ENCODE peak calls at places on chromosome 6, in eight cellular contexts. G is H9; S is heart right ventricle; D is CD4-positive, alpha-beta T cell; X is CD8-positive, alpha-beta T cell; Q is RWPE2; Y is hepatocyte; L is cardiac muscle cell. M is an unnamed sample.

GRCh38 chr6:35468980-35469710 is 944 bp downstream of the RPL10A start:
- DNase-seq in G (no peak), S (no peak), D (no peak), X (no peak), Q (no peak), Y (no peak), L (no peak), M (no peak)

GRCh38 chr6:5132741-5133140 is 47.6 kb downstream of the PPP1R3G start:
- DNase-seq in G (peak; percentile 75), S (peak; percentile 85), D (no peak), X (no peak), Q (no peak), Y (peak; percentile 23), L (no peak), M (peak; percentile 36)

GRCh38 chr6:43963877-43964658 is 163.2 kb downstream of the MRPL14 start:
- DNase-seq in G (peak; percentile 22), S (no peak), D (no peak), X (no peak), Q (no peak), Y (no peak), L (no peak), M (no peak)

GRCh38 chr6:99458319-99458718 is 33.2 kb upstream of the PNISR start:
- DNase-seq in G (peak; percentile 27), S (no peak), D (no peak), X (no peak), Q (no peak), Y (peak; percentile 6), L (peak; percentile 4), M (no peak)

GRCh38 chr6:168404560-168404959 is 36.4 kb upstream of the SMOC2 start:
- DNase-seq in G (peak; percentile 8), S (no peak), D (no peak), X (no peak), Q (no peak), Y (no peak), L (no peak), M (no peak)

GRCh38 chr6:159212026-159212425 is 42.8 kb downstream of the FNDC1 start:
- DNase-seq in G (no peak), S (no peak), D (no peak), X (no peak), Q (no peak), Y (no peak), L (no peak), M (no peak)

GRCh38 chr6:33995873-33996475 is 149.9 kb downstream of the GRM4 start:
- DNase-seq in G (peak; percentile 18), S (no peak), D (no peak), X (no peak), Q (peak; percentile 9), Y (no peak), L (no peak), M (no peak)

GRCh38 chr6:118377711-118378414 is 170.2 kb upstream of the PLN start:
- DNase-seq in G (peak; percentile 56), S (peak; percentile 51), D (no peak), X (no peak), Q (no peak), Y (no peak), L (no peak), M (no peak)

GRCh38 chr6:15263780-15264374 is 18.0 kb downstream of the JARID2 start:
- DNase-seq in G (no peak), S (no peak), D (no peak), X (no peak), Q (no peak), Y (no peak), L (no peak), M (no peak)

GRCh38 chr6:111794716-111795452 is 78.4 kb downstream of the FYN start:
- DNase-seq in G (no peak), S (no peak), D (no peak), X (no peak), Q (no peak), Y (no peak), L (no peak), M (no peak)

GRCh38 chr6:109447878-109448555 is 7.5 kb downstream of the SMPD2 start:
- DNase-seq in G (no peak), S (no peak), D (no peak), X (no peak), Q (no peak), Y (no peak), L (no peak), M (no peak)

GRCh38 chr6:169976301-169977081 is 225.1 kb downstream of the ERMARD start:
- DNase-seq in G (no peak), S (no peak), D (no peak), X (no peak), Q (peak; percentile 79), Y (no peak), L (no peak), M (no peak)

GRCh38 chr6:130426078-130426726 is 60.4 kb downstream of the TMEM200A start:
- DNase-seq in G (no peak), S (no peak), D (no peak), X (no peak), Q (no peak), Y (peak; percentile 48), L (no peak), M (no peak)

GRCh38 chr6:168559574-168560098 is 118.7 kb downstream of the SMOC2 start:
- DNase-seq in G (no peak), S (no peak), D (no peak), X (no peak), Q (no peak), Y (peak; percentile 42), L (no peak), M (no peak)

GRCh38 chr6:1611572-1612385 is 2.1 kb downstream of the FOXC1 start:
- DNase-seq in G (peak; percentile 70), S (no peak), D (no peak), X (no peak), Q (no peak), Y (no peak), L (no peak), M (no peak)

GRCh38 chr6:111817451-111818146 is 55.7 kb downstream of the FYN start:
- DNase-seq in G (no peak), S (no peak), D (no peak), X (no peak), Q (no peak), Y (no peak), L (no peak), M (peak; percentile 59)

GRCh38 chr6:7143161-7143974 is 35.6 kb downstream of the RREB1 start:
- DNase-seq in G (no peak), S (no peak), D (no peak), X (no peak), Q (no peak), Y (peak; percentile 61), L (no peak), M (peak; percentile 14)

DNA sequence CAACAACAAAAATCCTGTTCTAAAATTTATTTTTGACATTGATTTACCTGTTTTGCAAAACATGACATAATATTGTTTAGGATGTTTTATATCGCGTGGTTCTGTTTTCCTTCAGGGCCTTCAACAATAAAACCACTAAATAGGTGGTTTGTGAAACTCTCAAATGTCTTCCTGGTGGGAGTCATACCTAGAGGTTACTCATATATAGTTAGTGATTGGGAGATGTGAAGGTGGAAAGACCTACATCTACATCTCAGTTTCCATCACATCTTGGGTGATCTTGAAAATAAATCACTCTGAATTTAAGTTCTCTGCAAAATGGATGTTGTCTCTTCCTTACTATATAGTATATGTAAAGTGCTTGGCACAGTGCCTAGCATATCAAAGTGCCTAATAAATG is 22.9 kb downstream of the C6orf62 start:
- DNase-seq in G (no peak), S (no peak), D (no peak), X (no peak), Q (no peak), Y (no peak), L (no peak), M (no peak)
- H3K27ac ChIP-seq in G (no peak overlapping the region), S (no peak overlapping the region), D (no peak overlapping the region), X (no peak overlapping the region), Q (no peak overlapping the region), Y (no peak overlapping the region), L (no peak overlapping the region), M (no peak overlapping the region)

GRCh38 chr6:135901776-135902524 is 50.4 kb downstream of the PDE7B start:
- DNase-seq in G (no peak), S (peak; percentile 78), D (no peak), X (no peak), Q (no peak), Y (peak; percentile 30), L (no peak), M (peak; percentile 4)
- H3K27ac ChIP-seq in G (no peak overlapping the region), S (peak overlapping the region; percentile 67), D (no peak overlapping the region), X (no peak overlapping the region), Q (peak overlapping the region; percentile 46), Y (peak overlapping the region; percentile 72), L (no peak overlapping the region), M (no peak overlapping the region)

GRCh38 chr6:28789553-28790083 is 134.2 kb downstream of the TRIM27 start:
- DNase-seq in G (peak; percentile 67), S (no peak), D (no peak), X (no peak), Q (no peak), Y (peak; percentile 53), L (peak; percentile 34), M (no peak)
- H3K27ac ChIP-seq in G (no peak overlapping the region), S (no peak overlapping the region), D (no peak overlapping the region), X (no peak overlapping the region), Q (no peak overlapping the region), Y (no peak overlapping the region), L (no peak overlapping the region), M (no peak overlapping the region)

GRCh38 chr6:23704655-23705054 is 421.4 kb upstream of the NRSN1 start:
- DNase-seq in G (no peak), S (no peak), D (no peak), X (no peak), Q (no peak), Y (no peak), L (no peak), M (no peak)
- H3K27ac ChIP-seq in G (no peak overlapping the region), S (no peak overlapping the region), D (no peak overlapping the region), X (no peak overlapping the region), Q (no peak overlapping the region), Y (no peak overlapping the region), L (no peak overlapping the region), M (no peak overlapping the region)

DNA sequence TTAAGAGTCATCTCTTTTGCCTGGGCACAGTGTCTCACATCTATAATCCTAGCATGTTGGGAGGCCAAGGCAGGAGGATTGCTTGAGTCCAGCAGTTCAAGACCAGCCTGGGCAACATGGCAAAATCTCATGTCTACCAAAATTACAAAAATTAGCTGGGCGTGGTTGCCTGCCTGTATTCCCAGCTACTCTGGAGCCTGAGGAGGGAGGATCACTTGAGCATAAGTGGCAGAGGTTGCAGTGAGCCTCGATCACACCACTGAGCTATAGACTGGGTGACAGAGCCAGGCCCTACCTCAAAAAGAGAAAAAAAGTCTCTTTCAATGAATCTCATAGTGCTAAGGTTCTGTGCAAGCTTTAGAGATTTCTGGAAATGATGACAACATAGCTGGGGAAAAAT is 1.5 kb downstream of the HLA-DRB1 start:
- DNase-seq in G (no peak), S (no peak), D (no peak), X (no peak), Q (no peak), Y (no peak), L (no peak), M (no peak)
- H3K27ac ChIP-seq in G (no peak overlapping the region), S (peak overlapping the region; percentile 93), D (no peak overlapping the region), X (no peak overlapping the region), Q (no peak overlapping the region), Y (no peak overlapping the region), L (no peak overlapping the region), M (no peak overlapping the region)

DNA sequence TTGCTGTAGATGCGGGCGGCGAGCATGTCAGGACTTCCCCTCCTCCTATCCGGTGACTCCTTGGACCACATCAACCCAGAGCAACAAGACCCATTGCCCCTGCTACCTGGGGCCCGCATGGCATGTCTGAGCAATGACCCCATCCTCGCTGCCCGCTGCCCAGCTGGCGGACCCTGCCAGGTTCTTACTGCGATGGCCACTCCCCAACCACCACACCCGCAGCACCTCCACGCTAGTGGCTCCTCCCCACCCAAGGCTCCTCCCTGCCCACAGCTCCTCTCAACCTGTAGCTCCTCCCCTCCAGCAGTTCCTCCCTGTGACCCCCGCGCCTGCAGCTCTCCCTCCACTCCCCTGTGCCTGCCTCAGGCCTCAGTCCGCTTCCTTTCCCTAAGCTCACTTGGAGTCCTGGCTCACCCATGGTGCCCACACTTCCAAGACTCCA is 17.6 kb upstream of the SERPINB9 start:
- DNase-seq in G (peak; percentile 70), S (no peak), D (no peak), X (no peak), Q (no peak), Y (no peak), L (no peak), M (no peak)
- H3K27ac ChIP-seq in G (no peak overlapping the region), S (no peak overlapping the region), D (no peak overlapping the region), X (no peak overlapping the region), Q (no peak overlapping the region), Y (no peak overlapping the region), L (no peak overlapping the region), M (no peak overlapping the region)

M was measured in substantia nigra.